ENCODE peak calls at places on chromosomes 4 and X, in seven cellular contexts. One of them, this sample, is unnamed.

GRCh38 chr4:138650917-138651564 is 364.5 kb upstream of the NOCT start:
- DNase-seq in stimulated activated CD4-positive, alpha-beta T cell treated with anti-CD3 and anti-CD28 coated beads, TNF-alpha, amount 100 ng/mL, for 24 hours: no peak
- DNase-seq in dorsolateral prefrontal cortex: no peak
- DNase-seq in GM12891: no peak
- DNase-seq in activated CD4-positive, alpha-beta T cell treated with anti-CD3 and anti-CD28 coated beads, Interleukin-2, amount 10 ng/mL, durations not matched to agents 7 days and 5 days: no peak
- DNase-seq in fibroblast of the conjunctiva: peak
- DNase-seq in DMS 273 treated with DMSO at 0.1 percent for 48 hours: no peak
- DNase-seq in this sample: no peak

GRCh38 chrX:119734897-119735339 is 23.5 kb upstream of the SOWAHD start:
- DNase-seq in stimulated activated CD4-positive, alpha-beta T cell treated with anti-CD3 and anti-CD28 coated beads, TNF-alpha, amount 100 ng/mL, for 24 hours: no peak
- DNase-seq in dorsolateral prefrontal cortex: no peak
- DNase-seq in GM12891: no peak
- DNase-seq in activated CD4-positive, alpha-beta T cell treated with anti-CD3 and anti-CD28 coated beads, Interleukin-2, amount 10 ng/mL, durations not matched to agents 7 days and 5 days: no peak
- DNase-seq in fibroblast of the conjunctiva: no peak
- DNase-seq in DMS 273 treated with DMSO at 0.1 percent for 48 hours: peak
- DNase-seq in this sample: peak

GRCh38 chr4:77344001-77344400 is 187.0 kb downstream of the CCNG2 start:
- DNase-seq in stimulated activated CD4-positive, alpha-beta T cell treated with anti-CD3 and anti-CD28 coated beads, TNF-alpha, amount 100 ng/mL, for 24 hours: no peak
- DNase-seq in dorsolateral prefrontal cortex: no peak
- DNase-seq in GM12891: no peak
- DNase-seq in activated CD4-positive, alpha-beta T cell treated with anti-CD3 and anti-CD28 coated beads, Interleukin-2, amount 10 ng/mL, durations not matched to agents 7 days and 5 days: no peak
- DNase-seq in fibroblast of the conjunctiva: no peak
- DNase-seq in DMS 273 treated with DMSO at 0.1 percent for 48 hours: no peak
- DNase-seq in this sample: no peak

GRCh38 chrX:37541991-37542390 is 29.5 kb upstream of the LANCL3 start:
- DNase-seq in stimulated activated CD4-positive, alpha-beta T cell treated with anti-CD3 and anti-CD28 coated beads, TNF-alpha, amount 100 ng/mL, for 24 hours: no peak
- DNase-seq in dorsolateral prefrontal cortex: no peak
- DNase-seq in GM12891: no peak
- DNase-seq in activated CD4-positive, alpha-beta T cell treated with anti-CD3 and anti-CD28 coated beads, Interleukin-2, amount 10 ng/mL, durations not matched to agents 7 days and 5 days: no peak
- DNase-seq in fibroblast of the conjunctiva: no peak
- DNase-seq in DMS 273 treated with DMSO at 0.1 percent for 48 hours: no peak
- DNase-seq in this sample: no peak

GRCh38 chr4:11512861-11513260 is 84.2 kb upstream of the HS3ST1 start:
- DNase-seq in stimulated activated CD4-positive, alpha-beta T cell treated with anti-CD3 and anti-CD28 coated beads, TNF-alpha, amount 100 ng/mL, for 24 hours: no peak
- DNase-seq in dorsolateral prefrontal cortex: no peak
- DNase-seq in GM12891: no peak
- DNase-seq in activated CD4-positive, alpha-beta T cell treated with anti-CD3 and anti-CD28 coated beads, Interleukin-2, amount 10 ng/mL, durations not matched to agents 7 days and 5 days: no peak
- DNase-seq in fibroblast of the conjunctiva: peak
- DNase-seq in DMS 273 treated with DMSO at 0.1 percent for 48 hours: no peak
- DNase-seq in this sample: no peak

GRCh38 chrX:144219035-144219434 is 335.2 kb downstream of the UBE2NL start:
- DNase-seq in stimulated activated CD4-positive, alpha-beta T cell treated with anti-CD3 and anti-CD28 coated beads, TNF-alpha, amount 100 ng/mL, for 24 hours: no peak
- DNase-seq in dorsolateral prefrontal cortex: no peak
- DNase-seq in GM12891: no peak
- DNase-seq in activated CD4-positive, alpha-beta T cell treated with anti-CD3 and anti-CD28 coated beads, Interleukin-2, amount 10 ng/mL, durations not matched to agents 7 days and 5 days: no peak
- DNase-seq in fibroblast of the conjunctiva: no peak
- DNase-seq in DMS 273 treated with DMSO at 0.1 percent for 48 hours: no peak
- DNase-seq in this sample: no peak

GRCh38 chrX:41086627-41086932 is 1.3 kb downstream of the USP9X start:
- DNase-seq in stimulated activated CD4-positive, alpha-beta T cell treated with anti-CD3 and anti-CD28 coated beads, TNF-alpha, amount 100 ng/mL, for 24 hours: no peak
- DNase-seq in dorsolateral prefrontal cortex: no peak
- DNase-seq in GM12891: no peak
- DNase-seq in activated CD4-positive, alpha-beta T cell treated with anti-CD3 and anti-CD28 coated beads, Interleukin-2, amount 10 ng/mL, durations not matched to agents 7 days and 5 days: no peak
- DNase-seq in fibroblast of the conjunctiva: no peak
- DNase-seq in DMS 273 treated with DMSO at 0.1 percent for 48 hours: no peak
- DNase-seq in this sample: no peak

GRCh38 chr4:76614589-76614988 is 179.6 kb downstream of the SHROOM3 start:
- DNase-seq in stimulated activated CD4-positive, alpha-beta T cell treated with anti-CD3 and anti-CD28 coated beads, TNF-alpha, amount 100 ng/mL, for 24 hours: no peak
- DNase-seq in dorsolateral prefrontal cortex: no peak
- DNase-seq in GM12891: no peak
- DNase-seq in activated CD4-positive, alpha-beta T cell treated with anti-CD3 and anti-CD28 coated beads, Interleukin-2, amount 10 ng/mL, durations not matched to agents 7 days and 5 days: no peak
- DNase-seq in fibroblast of the conjunctiva: peak
- DNase-seq in DMS 273 treated with DMSO at 0.1 percent for 48 hours: no peak
- DNase-seq in this sample: no peak

GRCh38 chrX:102712216-102712966 is at the start of gene GPRASP2:
- DNase-seq in stimulated activated CD4-positive, alpha-beta T cell treated with anti-CD3 and anti-CD28 coated beads, TNF-alpha, amount 100 ng/mL, for 24 hours: no peak
- DNase-seq in dorsolateral prefrontal cortex: peak
- DNase-seq in GM12891: peak
- DNase-seq in activated CD4-positive, alpha-beta T cell treated with anti-CD3 and anti-CD28 coated beads, Interleukin-2, amount 10 ng/mL, durations not matched to agents 7 days and 5 days: peak
- DNase-seq in fibroblast of the conjunctiva: no peak
- DNase-seq in DMS 273 treated with DMSO at 0.1 percent for 48 hours: no peak
- DNase-seq in this sample: peak

GRCh38 chrX:47863187-47863586 is 26.5 kb downstream of the ZNF81 start:
- DNase-seq in stimulated activated CD4-positive, alpha-beta T cell treated with anti-CD3 and anti-CD28 coated beads, TNF-alpha, amount 100 ng/mL, for 24 hours: no peak
- DNase-seq in dorsolateral prefrontal cortex: no peak
- DNase-seq in GM12891: no peak
- DNase-seq in activated CD4-positive, alpha-beta T cell treated with anti-CD3 and anti-CD28 coated beads, Interleukin-2, amount 10 ng/mL, durations not matched to agents 7 days and 5 days: no peak
- DNase-seq in fibroblast of the conjunctiva: no peak
- DNase-seq in DMS 273 treated with DMSO at 0.1 percent for 48 hours: no peak
- DNase-seq in this sample: no peak

GRCh38 chr4:97279410-97279809 is 863.9 kb downstream of the STPG2 start:
- DNase-seq in stimulated activated CD4-positive, alpha-beta T cell treated with anti-CD3 and anti-CD28 coated beads, TNF-alpha, amount 100 ng/mL, for 24 hours: no peak
- DNase-seq in dorsolateral prefrontal cortex: no peak
- DNase-seq in GM12891: no peak
- DNase-seq in activated CD4-positive, alpha-beta T cell treated with anti-CD3 and anti-CD28 coated beads, Interleukin-2, amount 10 ng/mL, durations not matched to agents 7 days and 5 days: no peak
- DNase-seq in fibroblast of the conjunctiva: no peak
- DNase-seq in DMS 273 treated with DMSO at 0.1 percent for 48 hours: no peak
- DNase-seq in this sample: no peak

GRCh38 chr4:7814451-7814850 is 125.2 kb downstream of the AFAP1 start:
- DNase-seq in stimulated activated CD4-positive, alpha-beta T cell treated with anti-CD3 and anti-CD28 coated beads, TNF-alpha, amount 100 ng/mL, for 24 hours: no peak
- DNase-seq in dorsolateral prefrontal cortex: no peak
- DNase-seq in GM12891: no peak
- DNase-seq in activated CD4-positive, alpha-beta T cell treated with anti-CD3 and anti-CD28 coated beads, Interleukin-2, amount 10 ng/mL, durations not matched to agents 7 days and 5 days: no peak
- DNase-seq in fibroblast of the conjunctiva: no peak
- DNase-seq in DMS 273 treated with DMSO at 0.1 percent for 48 hours: no peak
- DNase-seq in this sample: no peak

GRCh38 chrX:109749207-109749606 is 16.1 kb upstream of the ACSL4 start:
- DNase-seq in stimulated activated CD4-positive, alpha-beta T cell treated with anti-CD3 and anti-CD28 coated beads, TNF-alpha, amount 100 ng/mL, for 24 hours: no peak
- DNase-seq in dorsolateral prefrontal cortex: no peak
- DNase-seq in GM12891: no peak
- DNase-seq in activated CD4-positive, alpha-beta T cell treated with anti-CD3 and anti-CD28 coated beads, Interleukin-2, amount 10 ng/mL, durations not matched to agents 7 days and 5 days: no peak
- DNase-seq in fibroblast of the conjunctiva: no peak
- DNase-seq in DMS 273 treated with DMSO at 0.1 percent for 48 hours: no peak
- DNase-seq in this sample: peak

GRCh38 chr4:164902608-164903007 is 25.6 kb downstream of the APELA start:
- DNase-seq in stimulated activated CD4-positive, alpha-beta T cell treated with anti-CD3 and anti-CD28 coated beads, TNF-alpha, amount 100 ng/mL, for 24 hours: no peak
- DNase-seq in dorsolateral prefrontal cortex: no peak
- DNase-seq in GM12891: no peak
- DNase-seq in activated CD4-positive, alpha-beta T cell treated with anti-CD3 and anti-CD28 coated beads, Interleukin-2, amount 10 ng/mL, durations not matched to agents 7 days and 5 days: no peak
- DNase-seq in fibroblast of the conjunctiva: no peak
- DNase-seq in DMS 273 treated with DMSO at 0.1 percent for 48 hours: no peak
- DNase-seq in this sample: no peak

GRCh38 chr4:26522478-26522877 is 32.2 kb upstream of the CCKAR start:
- DNase-seq in stimulated activated CD4-positive, alpha-beta T cell treated with anti-CD3 and anti-CD28 coated beads, TNF-alpha, amount 100 ng/mL, for 24 hours: no peak
- DNase-seq in dorsolateral prefrontal cortex: no peak
- DNase-seq in GM12891: no peak
- DNase-seq in activated CD4-positive, alpha-beta T cell treated with anti-CD3 and anti-CD28 coated beads, Interleukin-2, amount 10 ng/mL, durations not matched to agents 7 days and 5 days: no peak
- DNase-seq in fibroblast of the conjunctiva: no peak
- DNase-seq in DMS 273 treated with DMSO at 0.1 percent for 48 hours: no peak
- DNase-seq in this sample: no peak